ENCODE peak calls at places on chromosomes 4 and X, in six cellular contexts. G is lower lobe of right lung, F is H9, R is right atrium auricular region, P is tibial artery, U is mammary epithelial cell. V is an unnamed sample.

GRCh38 chrX:115941388-115941787 is 229.2 kb upstream of the AGTR2 start:
- DNase-seq in F (no peak), U (no peak), R (no peak), P (no peak), G (no peak), V (no peak)

GRCh38 chr4:169012049-169012448 is 2.0 kb upstream of the CBR4 start:
- DNase-seq in U (no peak), F (no peak), G (no peak), P (no peak), R (no peak), V (no peak)

GRCh38 chrX:54496936-54497335 is 902 bp upstream of the FGD1 start:
- DNase-seq in R (no peak), F (no peak), U (no peak), G (no peak), P (no peak), V (no peak)

GRCh38 chrX:104112326-104112951 is at the start of gene ZCCHC18:
- DNase-seq in P (peak; percentile 39), F (peak; percentile 83), G (peak; percentile 47), U (peak; percentile 47), R (no peak), V (peak; percentile 15)

GRCh38 chr4:10730590-10730989 is 46.0 kb upstream of the CLNK start:
- DNase-seq in G (no peak), F (no peak), P (no peak), U (no peak), R (no peak), V (no peak)

GRCh38 chr4:184097240-184097619 is 120.4 kb downstream of the ENPP6 start:
- DNase-seq in P (peak; percentile 31), R (peak; percentile 74), G (peak; percentile 70), U (peak; percentile 25), F (peak; percentile 91), V (peak; percentile 58)

GRCh38 chr4:1469596-1470392 is 63.6 kb upstream of the NKX1-1 start:
- DNase-seq in P (no peak), G (peak; percentile 38), R (no peak), U (peak; percentile 48), F (no peak), V (no peak)

GRCh38 chrX:144918936-144919335 is 328.4 kb upstream of the SPANXN1 start:
- DNase-seq in F (no peak), P (no peak), G (no peak), R (no peak), U (peak; percentile 14), V (no peak)

GRCh38 chr4:61312526-61312925 is 112.4 kb downstream of the ADGRL3 start:
- DNase-seq in G (no peak), F (no peak), R (no peak), U (peak; percentile 73), P (no peak), V (no peak)

GRCh38 chrX:119833905-119834304 is 18.9 kb downstream of the UPF3B start:
- DNase-seq in F (no peak), U (no peak), P (no peak), G (no peak), R (no peak), V (no peak)
- TF ChIP-seq CTCF in F (no peak), U (no peak), P (no peak), G (no peak), R (no peak), V (no peak)

GRCh38 chr4:174279433-174279832 is 4.0 kb downstream of the FBXO8 start:
- DNase-seq in U (no peak), R (no peak), P (no peak), G (no peak), F (no peak), V (no peak)

GRCh38 chr4:174275101-174275500 is 8.4 kb downstream of the FBXO8 start:
- DNase-seq in F (no peak), U (no peak), R (no peak), P (no peak), G (no peak), V (no peak)

GRCh38 chr4:174274436-174274835 is 9.0 kb downstream of the FBXO8 start:
- DNase-seq in U (no peak), R (no peak), G (no peak), F (no peak), P (no peak), V (no peak)

GRCh38 chr4:174278467-174278866 is 5.0 kb downstream of the FBXO8 start:
- DNase-seq in G (no peak), P (no peak), F (no peak), U (peak; percentile 44), R (no peak), V (no peak)

DNA sequence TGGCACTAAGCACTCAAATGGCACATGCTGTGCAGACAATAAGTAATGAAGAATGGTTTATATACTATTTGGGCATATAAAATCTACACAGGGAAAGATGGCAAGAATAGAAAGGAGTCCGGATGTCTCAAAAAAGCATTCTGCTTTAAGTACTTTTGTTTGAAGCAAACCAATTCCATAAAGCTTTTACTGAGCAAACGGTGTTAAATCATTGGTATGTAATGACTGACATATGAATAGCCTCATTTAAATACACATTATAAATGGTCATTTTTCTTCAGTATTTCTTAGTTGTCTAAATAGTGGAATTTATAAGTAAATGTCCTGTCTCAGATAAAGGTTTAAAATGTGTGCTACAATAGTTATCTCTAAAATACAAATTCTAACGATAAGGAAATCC is 6.0 kb downstream of the FBXO8 start:
- DNase-seq in U (no peak), R (no peak), P (no peak), F (no peak), G (no peak), V (no peak)
- H3K4me1 ChIP-seq in U (peaks cover 3% of the 10 kb centered on the region), R (peaks cover 13% of the 10 kb centered on the region), P (no peaks in the 10 kb centered on the region), F (no peaks in the 10 kb centered on the region), G (peaks cover 19% of the 10 kb centered on the region), V (peaks cover 7% of the 10 kb centered on the region)

DNA sequence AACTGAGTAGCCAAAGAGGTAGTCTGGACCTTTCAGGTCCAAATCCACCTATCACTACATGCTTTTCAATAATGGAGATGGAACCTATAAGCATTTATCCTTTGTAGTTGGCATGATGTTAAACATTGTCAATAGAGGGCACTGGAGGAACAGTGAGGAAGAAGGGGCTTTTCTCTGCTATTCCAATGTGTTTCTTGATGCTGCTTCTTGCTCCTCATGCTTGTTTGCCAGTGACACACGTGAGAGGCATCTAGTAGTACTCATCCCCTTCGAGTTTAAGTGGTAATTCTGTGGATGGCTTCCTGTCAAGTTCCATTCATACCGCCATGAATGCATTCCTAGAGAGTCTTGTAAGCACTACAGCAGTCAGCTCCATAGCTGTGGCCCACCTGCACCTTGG is 84.0 kb downstream of the NAA11 start:
- DNase-seq in R (no peak), P (no peak), G (no peak), U (no peak), F (no peak), V (no peak)
- TF ChIP-seq CTCF in R (no peak), P (no peak), G (no peak), U (no peak), F (peak; percentile 61), V (no peak)

DNA sequence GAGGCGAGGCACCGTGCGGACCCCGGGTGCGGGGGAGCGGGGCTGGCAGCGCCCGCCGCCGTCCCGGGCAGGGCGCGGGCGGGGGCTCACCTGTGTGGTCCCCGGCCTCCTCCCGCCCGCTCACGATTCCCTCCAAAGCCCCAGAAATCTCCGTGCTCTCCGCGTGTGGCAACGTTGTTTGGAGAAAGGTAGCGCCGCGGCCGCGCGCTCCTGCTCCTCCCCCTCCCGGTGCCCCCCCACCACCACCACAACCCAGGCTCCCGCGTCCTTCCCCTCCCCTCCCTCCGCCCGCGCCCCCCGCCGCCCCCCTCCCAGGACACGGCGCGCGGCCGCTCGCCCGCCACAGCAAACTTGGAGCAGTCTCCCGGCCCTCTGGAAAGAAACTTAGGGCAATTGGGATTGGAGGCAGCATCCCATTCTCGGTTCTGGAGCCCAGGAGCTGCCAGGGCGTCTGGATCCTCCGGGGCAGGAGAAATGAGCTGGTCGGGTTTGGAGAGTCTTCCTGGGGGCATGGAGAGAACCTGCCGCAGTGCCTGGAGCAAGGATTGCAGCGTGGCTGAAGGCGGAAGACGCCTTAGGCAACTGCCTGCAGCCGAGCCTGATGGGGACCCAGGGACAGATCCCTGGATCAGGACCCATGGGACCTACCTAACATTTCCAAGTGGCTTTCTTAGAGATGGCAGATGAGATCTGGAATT is 854 bp downstream of the KLF3 start:
- DNase-seq in R (peak; percentile 68), G (peak; percentile 77), U (peak; percentile 50), P (peak; percentile 55), F (peak; percentile 71), V (peak; percentile 82)
- H3K4me1 ChIP-seq in R (peaks cover 48% of the 10 kb centered on the region), G (peaks cover 48% of the 10 kb centered on the region), U (peaks cover 21% of the 10 kb centered on the region), P (no peaks in the 10 kb centered on the region), F (peaks cover under 1% of the 10 kb centered on the region), V (peaks cover 33% of the 10 kb centered on the region)

DNA sequence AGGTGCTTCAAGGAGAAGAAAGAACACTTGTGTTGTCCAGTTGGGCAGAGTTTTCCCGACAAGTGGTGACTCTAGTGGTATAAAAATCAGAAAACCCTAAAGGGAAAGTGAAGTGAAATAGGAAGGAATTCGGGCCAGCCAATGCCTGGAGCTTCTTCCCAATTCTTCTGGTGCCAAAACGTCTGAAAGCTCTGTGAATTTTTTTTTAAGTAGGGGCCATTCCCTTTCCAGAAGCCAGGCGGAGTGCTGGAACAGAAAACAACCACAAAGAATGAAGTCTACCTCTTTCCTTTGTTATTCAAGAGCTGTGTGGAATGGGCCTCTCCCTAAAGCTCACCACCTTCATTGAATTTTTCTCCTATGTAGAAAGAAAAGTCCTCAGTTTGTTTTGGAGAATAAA is 43.1 kb upstream of the PPARGC1A start:
- DNase-seq in G (no peak), P (no peak), R (no peak), U (no peak), F (peak; percentile 68), V (no peak)
- TF ChIP-seq CTCF in G (peak; percentile 35), P (no peak), R (no peak), U (peak; percentile 34), F (peak; percentile 73), V (no peak)

GRCh38 chr4:3331511-3332394 is 38.9 kb downstream of the RGS12 start:
- DNase-seq in P (no peak), F (no peak), U (no peak), G (no peak), R (peak; percentile 54), V (no peak)
- H3K4me1 ChIP-seq in P (no peaks in the 10 kb centered on the region), F (no peaks in the 10 kb centered on the region), U (no peaks in the 10 kb centered on the region), G (peaks cover 25% of the 10 kb centered on the region), R (peaks cover 4% of the 10 kb centered on the region), V (no peaks in the 10 kb centered on the region)

DNA sequence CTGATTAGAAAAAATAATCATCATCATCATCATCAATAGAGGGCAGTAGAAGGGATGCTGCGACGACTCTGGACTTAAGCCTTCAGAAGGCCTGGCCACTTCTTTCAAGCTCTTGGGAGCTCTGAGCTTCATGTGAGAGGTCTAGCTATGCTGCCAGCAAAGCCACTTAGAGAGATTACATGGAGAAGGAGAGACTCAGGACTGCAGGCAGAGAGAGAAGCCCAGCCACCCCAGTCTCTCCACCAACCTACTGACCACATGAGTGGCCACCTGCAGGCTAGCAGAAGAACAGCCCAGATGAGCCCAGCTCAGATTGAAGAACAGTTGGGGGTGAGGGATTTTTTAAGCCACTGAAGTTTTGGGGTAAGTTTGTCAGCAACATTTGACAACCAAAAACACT is 17.1 kb upstream of the TMEM150C start:
- DNase-seq in F (no peak), P (no peak), G (no peak), U (no peak), R (no peak), V (no peak)
- TF ChIP-seq CTCF in F (peak; percentile 58), P (no peak), G (no peak), U (peak; percentile 21), R (no peak), V (no peak)

GRCh38 chrX:48791063-48791820 is 4.9 kb downstream of the GATA1 start:
- DNase-seq in G (no peak), R (no peak), F (no peak), P (no peak), U (no peak), V (no peak)
- H3K4me1 ChIP-seq in G (no peaks in the 10 kb centered on the region), R (no peaks in the 10 kb centered on the region), F (no peaks in the 10 kb centered on the region), P (no peaks in the 10 kb centered on the region), U (peaks cover 7% of the 10 kb centered on the region), V (no peaks in the 10 kb centered on the region)